ENCODE peak calls at places on chromosome 11, in seven cellular contexts. D is BJ, B is NCI-H345, Z is tibial nerve, W is activated T-cell treated with anti-CD3 and anti-CD28 coated beads for 1 hour, P is endothelial cell of umbilical vein, O is AG04450. Q is an unnamed sample.

GRCh38 chr11:8066036-8066910 is 14.7 kb upstream of the TUB start:
- DNase-seq in D (no peak), B (no peak), Z (no peak), W (no peak), P (no peak), O (no peak), Q (no peak)

GRCh38 chr11:119236891-119237290 is 30.8 kb downstream of the CBL start:
- DNase-seq in D (no peak), B (no peak), Z (no peak), W (no peak), P (no peak), O (peak; percentile 37), Q (no peak)

GRCh38 chr11:103325686-103326069 is 216.5 kb downstream of the DYNC2H1 start:
- DNase-seq in D (no peak), B (no peak), Z (no peak), W (no peak), P (no peak), O (no peak), Q (no peak)

GRCh38 chr11:17013548-17014320 is 480 bp downstream of the PLEKHA7 start:
- DNase-seq in D (no peak), B (peak; percentile 33), Z (no peak), W (no peak), P (no peak), O (no peak), Q (no peak)

GRCh38 chr11:69832561-69833413 is 13.6 kb upstream of the FGF3 start:
- DNase-seq in D (no peak), B (no peak), Z (no peak), W (no peak), P (no peak), O (no peak), Q (no peak)

GRCh38 chr11:134032501-134033091 is 36.3 kb upstream of the JAM3 start:
- DNase-seq in D (no peak), B (no peak), Z (no peak), W (no peak), P (no peak), O (no peak), Q (peak; percentile 89)

GRCh38 chr11:123247813-123248379 is 52.8 kb upstream of the CLMP start:
- DNase-seq in D (no peak), B (no peak), Z (no peak), W (no peak), P (no peak), O (no peak), Q (no peak)

GRCh38 chr11:32602657-32603410 is 19.2 kb downstream of the EIF3M start:
- DNase-seq in D (no peak), B (no peak), Z (no peak), W (no peak), P (peak; percentile 66), O (no peak), Q (no peak)

GRCh38 chr11:112797072-112797471 is 164.1 kb upstream of the NCAM1 start:
- DNase-seq in D (no peak), B (no peak), Z (no peak), W (no peak), P (no peak), O (no peak), Q (no peak)

GRCh38 chr11:19910931-19911330 is 198.3 kb downstream of the NAV2 start:
- DNase-seq in D (no peak), B (no peak), Z (no peak), W (no peak), P (no peak), O (no peak), Q (no peak)

GRCh38 chr11:67002297-67002913 is 20.5 kb upstream of the SYT12 start:
- DNase-seq in D (no peak), B (peak; percentile 95), Z (no peak), W (no peak), P (no peak), O (no peak), Q (no peak)

GRCh38 chr11:9757809-9758675 is 94.2 kb downstream of the SWAP70 start:
- DNase-seq in D (no peak), B (peak; percentile 86), Z (peak; percentile 69), W (peak; percentile 92), P (peak; percentile 77), O (no peak), Q (peak; percentile 66)

GRCh38 chr11:123063396-123064267 is 1.7 kb upstream of the HSPA8 start:
- DNase-seq in D (no peak), B (peak; percentile 29), Z (peak; percentile 63), W (peak; percentile 35), P (peak; percentile 77), O (no peak), Q (peak; percentile 50)

GRCh38 chr11:2581151-2581930 is 118.5 kb downstream of the KCNQ1OT1 start:
- DNase-seq in D (no peak), B (no peak), Z (no peak), W (no peak), P (no peak), O (no peak), Q (no peak)

GRCh38 chr11:4065601-4066377 is 28.8 kb upstream of the RRM1 start:
- DNase-seq in D (no peak), B (no peak), Z (no peak), W (no peak), P (no peak), O (no peak), Q (no peak)

GRCh38 chr11:46541593-46542371 is 52.0 kb downstream of the AMBRA1 start:
- DNase-seq in D (no peak), B (no peak), Z (no peak), W (no peak), P (no peak), O (no peak), Q (peak; percentile 48)

Q was measured in hypothalamus.